ENCODE peak calls at places on chromosome 14, in four cellular contexts. R is gastrocnemius medialis, J is colonic mucosa, T is psoas muscle. K is an unnamed sample.

GRCh38 chr14:55697358-55697985 is 117.5 kb downstream of the KTN1 start:
- DNase-seq in R (no peak), J (peak; percentile 29), T (no peak), K (no peak)

GRCh38 chr14:55851301-55851700 is 266.9 kb upstream of the PELI2 start:
- DNase-seq in R (no peak), J (no peak), T (no peak), K (no peak)

GRCh38 chr14:22479781-22480464 is 109.1 kb downstream of the DAD1 start:
- DNase-seq in R (no peak), J (no peak), T (no peak), K (no peak)

GRCh38 chr14:95233702-95234241 is 76.4 kb upstream of the DICER1 start:
- DNase-seq in R (peak; percentile 75), J (no peak), T (peak; percentile 82), K (no peak)

GRCh38 chr14:54652188-54652889 is 85.4 kb downstream of the SAMD4A start:
- DNase-seq in R (peak; percentile 85), J (peak; percentile 44), T (peak; percentile 89), K (peak; percentile 96)

GRCh38 chr14:95231966-95232365 is 74.6 kb upstream of the DICER1 start:
- DNase-seq in R (no peak), J (peak; percentile 62), T (no peak), K (no peak)

GRCh38 chr14:63212776-63213500 is 8.7 kb downstream of the RHOJ start:
- DNase-seq in R (no peak), J (no peak), T (no peak), K (no peak)

GRCh38 chr14:95896628-95897027 is 20.0 kb downstream of the TUNAR start:
- DNase-seq in R (no peak), J (no peak), T (no peak), K (no peak)

GRCh38 chr14:101561145-101561896 is at the start of gene DIO3:
- DNase-seq in R (no peak), J (peak; percentile 59), T (peak; percentile 57), K (no peak)

GRCh38 chr14:31110872-31111271 is 84.7 kb upstream of the STRN3 start:
- DNase-seq in R (no peak), J (no peak), T (no peak), K (no peak)
- H3K36me3 ChIP-seq in R (peaks cover 98% of the 10 kb centered on the region), J (peaks cover 31% of the 10 kb centered on the region), T (peaks cover 100% of the 10 kb centered on the region), K (peaks cover 77% of the 10 kb centered on the region)

GRCh38 chr14:42517786-42518530 is 911.3 kb downstream of the LRFN5 start:
- DNase-seq in R (no peak), J (no peak), T (no peak), K (no peak)

GRCh38 chr14:42527141-42527540 is 920.5 kb downstream of the LRFN5 start:
- DNase-seq in R (no peak), J (no peak), T (no peak), K (no peak)

GRCh38 chr14:42523656-42524055 is 917.0 kb downstream of the LRFN5 start:
- DNase-seq in R (no peak), J (no peak), T (no peak), K (no peak)
- H3K9me3 ChIP-seq in R (no peaks in the 10 kb centered on the region), J (no peaks in the 10 kb centered on the region), T (no peaks in the 10 kb centered on the region), K (no peaks in the 10 kb centered on the region)

DNA sequence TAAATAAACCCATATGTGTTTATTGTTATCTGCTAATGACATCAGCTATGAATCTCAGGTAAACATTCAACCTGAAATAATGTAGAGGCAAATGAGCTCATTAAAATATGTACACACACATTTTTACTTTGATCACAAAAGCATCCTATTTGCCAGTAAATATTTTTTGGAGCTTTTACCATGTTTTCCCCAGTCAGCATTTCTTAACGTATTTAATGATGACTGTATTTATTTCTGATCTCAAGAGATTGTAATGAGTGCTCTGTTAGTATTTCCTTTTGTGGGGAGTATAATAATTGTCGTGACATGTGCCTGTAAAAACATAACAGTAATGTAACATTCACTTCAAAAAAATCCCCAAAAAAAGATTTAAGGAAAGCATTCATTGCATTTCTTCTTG is 52.1 kb downstream of the FRMD6 start:
- DNase-seq in R (no peak), J (no peak), T (no peak), K (no peak)
- H3K36me3 ChIP-seq in R (peaks cover 26% of the 10 kb centered on the region), J (no peaks in the 10 kb centered on the region), T (peaks cover 62% of the 10 kb centered on the region), K (peaks cover 27% of the 10 kb centered on the region)

DNA sequence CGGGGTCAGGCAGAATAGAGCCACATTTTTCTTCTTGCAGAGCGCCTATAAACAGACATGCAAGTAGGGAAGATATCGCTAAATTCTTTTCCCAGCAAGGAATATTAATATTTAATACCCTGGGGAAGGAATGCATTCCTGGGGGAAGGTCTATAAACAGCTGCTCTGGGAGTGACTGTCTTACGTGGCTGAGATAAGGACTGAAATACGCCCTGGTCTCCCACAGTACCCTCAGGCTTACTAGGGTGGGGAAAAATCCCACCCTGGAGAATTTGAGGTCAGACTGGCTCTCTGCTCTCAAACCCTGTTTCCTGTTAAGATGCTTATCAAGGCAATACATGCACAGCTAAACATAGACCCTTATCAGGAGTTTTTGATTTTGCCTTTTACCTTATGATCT is 262.3 kb downstream of the CEP128 start:
- DNase-seq in R (no peak), J (no peak), T (no peak), K (no peak)
- H3K9me3 ChIP-seq in R (no peaks in the 10 kb centered on the region), J (no peaks in the 10 kb centered on the region), T (peaks cover 6% of the 10 kb centered on the region), K (no peaks in the 10 kb centered on the region)

K was measured in ascending aorta.